ENCODE peak calls at places on chromosomes 7 and 10, in seven cellular contexts. L is non-pigmented ciliary epithelial cell; F is activated CD4-positive, alpha-beta T cell treated with anti-CD3 and anti-CD28 coated beads for 4 hours; B is GM23248; C is RWPE1; E is NB4; P is occipital lobe. K is an unnamed sample.

GRCh38 chr7:150569245-150569644 is 2.1 kb downstream of the GIMAP4 start:
- DNase-seq in L (no peak), F (no peak), B (no peak), C (no peak), E (no peak), P (no peak), K (no peak)

GRCh38 chr10:77888356-77888703 is 38.2 kb downstream of the DLG5 start:
- DNase-seq in L (no peak), F (no peak), B (peak; percentile 50), C (no peak), E (no peak), P (no peak), K (no peak)

GRCh38 chr10:120998251-120998650 is 147.1 kb downstream of the WDR11 start:
- DNase-seq in L (no peak), F (no peak), B (no peak), C (no peak), E (no peak), P (no peak), K (no peak)

GRCh38 chr7:65269150-65269856 is 104.4 kb upstream of the ZNF92 start:
- DNase-seq in L (no peak), F (no peak), B (peak; percentile 20), C (peak; percentile 86), E (peak; percentile 93), P (no peak), K (no peak)

GRCh38 chr7:99762680-99763327 is 21.2 kb downstream of the CYP3A4 start:
- DNase-seq in L (peak; percentile 27), F (no peak), B (peak; percentile 89), C (peak; percentile 59), E (no peak), P (no peak), K (no peak)

GRCh38 chr10:71564221-71564820 is 155.3 kb downstream of the C10orf105 start:
- DNase-seq in L (no peak), F (no peak), B (no peak), C (no peak), E (no peak), P (no peak), K (no peak)

GRCh38 chr10:79397575-79398303 is 47.7 kb downstream of the ZCCHC24 start:
- DNase-seq in L (no peak), F (no peak), B (peak; percentile 90), C (no peak), E (no peak), P (no peak), K (peak; percentile 78)

GRCh38 chr10:58856508-58857240 is 319.8 kb upstream of the PHYHIPL start:
- DNase-seq in L (peak; percentile 99), F (no peak), B (peak; percentile 95), C (peak; percentile 91), E (no peak), P (peak; percentile 14), K (peak; percentile 91)

GRCh38 chr10:52322941-52323340 is 8.9 kb downstream of the DKK1 start:
- DNase-seq in L (no peak), F (no peak), B (peak; percentile 61), C (no peak), E (no peak), P (no peak), K (peak; percentile 33)

GRCh38 chr7:21542891-21543527 is at the start of gene DNAH11:
- DNase-seq in L (no peak), F (no peak), B (peak; percentile 34), C (peak; percentile 45), E (no peak), P (no peak), K (no peak)

GRCh38 chr7:17234398-17235021 is 63.9 kb upstream of the AHR start:
- DNase-seq in L (peak; percentile 76), F (peak; percentile 66), B (peak; percentile 98), C (peak; percentile 83), E (peak; percentile 97), P (no peak), K (peak; percentile 87)

GRCh38 chr7:130758429-130759056 is 24.5 kb upstream of the KLF14 start:
- DNase-seq in L (peak; percentile 19), F (no peak), B (peak; percentile 71), C (peak; percentile 37), E (peak; percentile 75), P (no peak), K (peak; percentile 5)

GRCh38 chr7:30171753-30172447 is 37.1 kb downstream of the MTURN start:
- DNase-seq in L (no peak), F (no peak), B (peak; percentile 88), C (peak; percentile 56), E (no peak), P (no peak), K (no peak)

GRCh38 chr10:128186959-128187787 is 61.0 kb upstream of the MKI67 start:
- DNase-seq in L (no peak), F (peak; percentile 10), B (no peak), C (no peak), E (no peak), P (no peak), K (no peak)

GRCh38 chr7:47292832-47293309 is 289.0 kb downstream of the TNS3 start:
- DNase-seq in L (no peak), F (no peak), B (no peak), C (no peak), E (no peak), P (no peak), K (no peak)